ENCODE peak calls at places on chromosome 2, in four cellular contexts. U is mammary epithelial cell, F is gastrocnemius medialis, C is substantia nigra. N is an unnamed sample.

GRCh38 chr2:169653636-169654035 is 40.6 kb downstream of the CFAP210 start:
- DNase-seq in F (no peak), C (no peak), U (peak; percentile 17), N (no peak)

GRCh38 chr2:73053316-73054114 is 18.0 kb downstream of the SFXN5 start:
- DNase-seq in U (no peak), F (no peak), C (peak; percentile 23), N (no peak)

GRCh38 chr2:65198737-65199136 is 28.9 kb upstream of the ACTR2 start:
- DNase-seq in F (peak; percentile 91), C (peak; percentile 7), U (no peak), N (no peak)

GRCh38 chr2:31286230-31286629 is 52.3 kb downstream of the EHD3 start:
- DNase-seq in F (no peak), C (no peak), U (no peak), N (no peak)

GRCh38 chr2:212997526-212998020 is 153.8 kb downstream of the IKZF2 start:
- DNase-seq in U (no peak), C (no peak), F (no peak), N (no peak)

GRCh38 chr2:160324161-160324768 is 124.2 kb upstream of the ITGB6 start:
- DNase-seq in C (no peak), F (peak; percentile 49), U (peak; percentile 32), N (no peak)

GRCh38 chr2:121030523-121030922 is 254.5 kb downstream of the TFCP2L1 start:
- DNase-seq in F (no peak), C (no peak), U (no peak), N (no peak)

GRCh38 chr2:45014016-45014702 is 4.9 kb upstream of the SIX2 start:
- DNase-seq in C (no peak), F (peak; percentile 62), U (no peak), N (no peak)

GRCh38 chr2:98923244-98923940 is 12.6 kb downstream of the CRACDL start:
- DNase-seq in F (no peak), C (no peak), U (no peak), N (no peak)

DNA sequence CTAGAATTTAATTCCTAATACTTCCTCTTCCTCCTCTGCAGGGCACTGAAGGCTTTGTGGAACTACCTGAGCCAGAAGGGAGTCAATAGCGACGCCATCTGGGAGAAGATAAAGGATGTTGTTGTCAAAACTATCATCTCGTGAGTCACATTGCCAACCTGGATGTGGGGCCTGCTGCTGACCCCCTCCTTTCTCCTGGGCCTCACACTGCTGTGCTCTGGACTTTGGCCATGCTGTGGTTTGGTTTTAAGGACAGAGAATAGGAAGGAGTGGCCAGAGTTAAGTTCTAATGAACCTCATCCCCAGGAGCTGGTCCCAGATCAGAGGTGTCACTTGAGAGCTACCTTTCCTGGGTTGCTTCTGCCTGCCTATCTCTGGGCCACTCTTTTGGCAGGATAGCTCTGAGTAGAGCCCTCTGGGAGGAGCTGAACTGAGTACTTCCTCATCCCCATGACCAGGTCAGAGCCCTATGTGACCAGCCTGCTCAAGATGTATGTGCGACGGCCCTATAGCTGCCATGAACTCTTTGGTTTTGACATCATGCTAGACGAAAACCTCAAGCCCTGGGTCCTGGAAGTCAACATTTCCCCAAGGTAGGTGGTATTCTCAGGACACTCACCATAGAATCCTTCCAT is 33.0 kb upstream of the CYP27A1 start:
- DNase-seq in U (no peak), F (no peak), C (no peak), N (no peak)
- H3K27ac ChIP-seq in U (no peak overlapping the region), F (no peak overlapping the region), C (no peak overlapping the region), N (no peak overlapping the region)

DNA sequence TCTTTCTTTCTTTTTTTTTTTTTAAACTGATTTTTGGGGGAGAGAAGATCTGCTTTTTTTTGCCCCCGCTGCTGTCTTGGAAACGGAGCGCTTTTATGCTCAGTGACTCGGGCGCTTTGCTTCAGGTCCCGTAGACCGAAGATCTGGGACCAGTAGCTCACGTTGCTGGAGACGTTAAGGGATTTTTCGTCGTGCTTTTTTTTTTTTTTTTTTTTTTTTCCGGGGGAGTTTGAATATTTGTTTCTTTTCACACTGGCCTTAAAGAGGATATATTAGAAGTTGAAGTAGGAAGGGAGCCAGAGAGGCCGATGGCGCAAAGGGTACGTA is 587 bp downstream of the MEIS1 start:
- DNase-seq in U (no peak), F (no peak), C (no peak), N (no peak)
- H3K27ac ChIP-seq in U (peak overlapping the region; percentile 62), F (peak overlapping the region; percentile 83), C (peak overlapping the region; percentile 89), N (peak overlapping the region; percentile 100)

GRCh38 chr2:218291318-218291933 is 877 bp downstream of the TMBIM1 start:
- DNase-seq in U (no peak), F (peak; percentile 40), C (peak; percentile 70), N (no peak)
- H3K27ac ChIP-seq in U (peak overlapping the region; percentile 93), F (peak overlapping the region; percentile 100), C (peak overlapping the region; percentile 98), N (peak overlapping the region; percentile 96)

GRCh38 chr2:12548906-12549305 is 167.8 kb upstream of the TRIB2 start:
- DNase-seq in F (no peak), U (no peak), C (no peak), N (no peak)

GRCh38 chr2:12547771-12548170 is 169.0 kb upstream of the TRIB2 start:
- DNase-seq in U (no peak), C (no peak), F (no peak), N (no peak)

GRCh38 chr2:12543452-12544220 is 173.1 kb upstream of the TRIB2 start:
- DNase-seq in C (no peak), F (no peak), U (no peak), N (no peak)

GRCh38 chr2:12539771-12540170 is 177.0 kb upstream of the TRIB2 start:
- DNase-seq in F (no peak), U (no peak), C (no peak), N (no peak)

GRCh38 chr2:12544221-12544558 is 172.5 kb upstream of the TRIB2 start:
- DNase-seq in F (no peak), U (no peak), C (no peak), N (no peak)
- H3K27ac ChIP-seq in F (no peak overlapping the region), U (no peak overlapping the region), C (no peak overlapping the region), N (no peak overlapping the region)

GRCh38 chr2:8616084-8616419 is 65.8 kb upstream of the ID2 start:
- DNase-seq in U (no peak), C (no peak), F (no peak), N (no peak)
- H3K27ac ChIP-seq in U (no peak overlapping the region), C (no peak overlapping the region), F (no peak overlapping the region), N (no peak overlapping the region)

GRCh38 chr2:171308280-171309054 is 125.3 kb downstream of the METTL8 start:
- DNase-seq in C (no peak), U (no peak), F (no peak), N (no peak)

GRCh38 chr2:171310889-171311288 is 122.9 kb downstream of the METTL8 start:
- DNase-seq in U (no peak), C (no peak), F (no peak), N (no peak)

GRCh38 chr2:171309727-171310265 is 124.0 kb downstream of the METTL8 start:
- DNase-seq in C (no peak), U (no peak), F (no peak), N (no peak)

DNA sequence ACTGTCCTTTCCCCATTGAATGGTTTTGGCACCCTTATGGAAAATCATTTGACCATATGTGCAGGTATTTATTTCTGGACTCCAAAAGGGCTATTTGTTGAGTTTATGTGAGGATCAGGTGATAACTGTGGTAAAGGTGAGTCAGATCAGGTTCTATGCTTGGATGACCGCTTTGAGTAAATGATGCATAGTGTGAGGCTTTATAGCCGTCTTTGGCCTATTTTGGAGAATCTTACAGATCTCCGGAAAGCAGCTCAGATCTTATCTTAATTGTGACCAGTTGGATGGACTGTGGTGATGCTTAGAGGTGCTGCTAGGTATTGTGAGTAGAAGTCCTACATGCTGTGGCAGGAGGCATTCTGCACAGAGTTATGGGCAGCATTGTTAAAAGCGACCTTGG is 126.2 kb downstream of the METTL8 start:
- DNase-seq in C (no peak), F (no peak), U (no peak), N (no peak)
- H3K27ac ChIP-seq in C (no peak overlapping the region), F (no peak overlapping the region), U (no peak overlapping the region), N (no peak overlapping the region)